ENCODE peak calls at places on chromosomes 13 and 19, in five cellular contexts. J, L, E, O and N are unnamed samples.

GRCh38 chr19:3512562-3512961 is 6.5 kb downstream of the FZR1 start:
- DNase-seq in E (no peak), O (peak; percentile 79), J (no peak), L (no peak), N (no peak)

GRCh38 chr19:9044449-9044848 is 34.2 kb upstream of the MUC16 start:
- DNase-seq in O (no peak), E (no peak), J (no peak), L (no peak), N (no peak)

GRCh38 chr19:12821761-12822160 is 12.6 kb downstream of the RTBDN start:
- DNase-seq in O (no peak), L (no peak), J (no peak), E (no peak), N (no peak)

GRCh38 chr19:41939861-41940442 is 11.7 kb upstream of the ERFL start:
- DNase-seq in J (no peak), O (no peak), E (no peak), L (peak; percentile 62), N (no peak)

GRCh38 chr13:44026194-44026593 is 146.5 kb downstream of the LACC1 start:
- DNase-seq in O (no peak), E (no peak), L (no peak), J (no peak), N (no peak)

GRCh38 chr19:31128291-31128690 is 220.9 kb downstream of the TSHZ3 start:
- DNase-seq in O (no peak), J (no peak), L (no peak), E (no peak), N (no peak)

GRCh38 chr19:5671600-5671999 is 8.7 kb downstream of the MICOS13 start:
- DNase-seq in E (no peak), J (no peak), L (no peak), O (no peak), N (no peak)

GRCh38 chr13:106003651-106004050 is 531.8 kb downstream of the EFNB2 start:
- DNase-seq in L (no peak), E (no peak), O (no peak), J (no peak), N (no peak)

GRCh38 chr19:16263115-16263839 is 61.3 kb upstream of the KLF2 start:
- DNase-seq in L (no peak), E (no peak), O (no peak), J (no peak), N (no peak)

GRCh38 chr19:45446944-45447343 is 20.9 kb upstream of the FOSB start:
- DNase-seq in E (no peak), J (no peak), O (no peak), L (no peak), N (no peak)

GRCh38 chr13:46235259-46235658 is 23.5 kb downstream of the LRRC63 start:
- DNase-seq in J (no peak), E (no peak), O (no peak), L (no peak), N (no peak)

GRCh38 chr13:109971745-109972090 is 185.3 kb upstream of the IRS2 start:
- DNase-seq in O (no peak), J (no peak), E (no peak), L (no peak), N (no peak)

GRCh38 chr19:41872775-41873647 is 4.1 kb upstream of the CD79A start:
- DNase-seq in J (peak; percentile 65), E (peak; percentile 73), O (peak; percentile 76), L (peak; percentile 87), N (peak; percentile 76)

GRCh38 chr13:96792188-96792587 is 202.1 kb downstream of the OXGR1 start:
- DNase-seq in E (no peak), L (no peak), J (no peak), O (no peak), N (no peak)

GRCh38 chr19:31444931-31445330 is 95.7 kb upstream of the TSHZ3 start:
- DNase-seq in L (no peak), O (no peak), E (no peak), J (no peak), N (no peak)

GRCh38 chr19:3196933-3197205 is 11.1 kb downstream of the NCLN start:
- DNase-seq in J (no peak), O (no peak), E (no peak), L (no peak), N (no peak)

GRCh38 chr19:53865918-53866696 is 1.6 kb upstream of the MYADM start:
- DNase-seq in J (peak; percentile 90), E (peak; percentile 89), L (peak; percentile 91), O (no peak), N (peak; percentile 90)

GRCh38 chr13:52926971-52927370 is 78.5 kb upstream of the PCDH8 start:
- DNase-seq in E (no peak), L (no peak), O (no peak), J (no peak), N (no peak)

GRCh38 chr19:1882089-1882785 is 3.1 kb downstream of the ABHD17A start:
- DNase-seq in E (no peak), J (no peak), L (peak; percentile 36), O (no peak), N (peak; percentile 43)

GRCh38 chr13:75870397-75870801 is 234.3 kb downstream of the LMO7 start:
- DNase-seq in E (no peak), O (no peak), J (no peak), L (peak; percentile 37), N (peak; percentile 38)

GRCh38 chr19:16850133-16850532 is 20.9 kb downstream of the SIN3B start:
- DNase-seq in E (no peak), J (no peak), O (no peak), L (no peak), N (no peak)

GRCh38 chr13:21364357-21364756 is 94.7 kb downstream of the ZDHHC20 start:
- DNase-seq in L (no peak), E (no peak), J (no peak), O (no peak), N (no peak)

GRCh38 chr19:56637976-56638555 is 4.9 kb upstream of the SMIM17 start:
- DNase-seq in L (peak; percentile 95), J (peak; percentile 91), E (peak; percentile 61), O (peak; percentile 87), N (peak; percentile 80)

GRCh38 chr13:44313674-44314073 is 60.0 kb upstream of the SERP2 start:
- DNase-seq in E (no peak), O (no peak), L (no peak), J (no peak), N (no peak)

GRCh38 chr19:54164369-54165068 is 5.0 kb upstream of the LENG1 start:
- DNase-seq in E (no peak), L (peak; percentile 71), J (peak; percentile 82), O (no peak), N (peak; percentile 59)

GRCh38 chr13:107284168-107284567 is 716.2 kb upstream of the ARGLU1 start:
- DNase-seq in L (no peak), O (no peak), J (no peak), E (no peak), N (no peak)

GRCh38 chr19:46723023-46723461 is 6.1 kb upstream of the PRKD2 start:
- DNase-seq in E (no peak), J (no peak), O (no peak), L (no peak), N (no peak)

GRCh38 chr13:29923554-29924481 is 73.4 kb upstream of the UBL3 start:
- DNase-seq in O (peak; percentile 85), L (peak; percentile 58), J (peak; percentile 71), E (no peak), N (peak; percentile 41)

GRCh38 chr13:73061478-73062275 is 2.9 kb downstream of the KLF5 start:
- DNase-seq in J (no peak), L (no peak), O (no peak), E (no peak), N (no peak)
- H3K4me3 ChIP-seq in J (no peak overlapping the region), L (no peak overlapping the region), O (no peak overlapping the region), E (no peak overlapping the region), N (no peak overlapping the region)

DNA sequence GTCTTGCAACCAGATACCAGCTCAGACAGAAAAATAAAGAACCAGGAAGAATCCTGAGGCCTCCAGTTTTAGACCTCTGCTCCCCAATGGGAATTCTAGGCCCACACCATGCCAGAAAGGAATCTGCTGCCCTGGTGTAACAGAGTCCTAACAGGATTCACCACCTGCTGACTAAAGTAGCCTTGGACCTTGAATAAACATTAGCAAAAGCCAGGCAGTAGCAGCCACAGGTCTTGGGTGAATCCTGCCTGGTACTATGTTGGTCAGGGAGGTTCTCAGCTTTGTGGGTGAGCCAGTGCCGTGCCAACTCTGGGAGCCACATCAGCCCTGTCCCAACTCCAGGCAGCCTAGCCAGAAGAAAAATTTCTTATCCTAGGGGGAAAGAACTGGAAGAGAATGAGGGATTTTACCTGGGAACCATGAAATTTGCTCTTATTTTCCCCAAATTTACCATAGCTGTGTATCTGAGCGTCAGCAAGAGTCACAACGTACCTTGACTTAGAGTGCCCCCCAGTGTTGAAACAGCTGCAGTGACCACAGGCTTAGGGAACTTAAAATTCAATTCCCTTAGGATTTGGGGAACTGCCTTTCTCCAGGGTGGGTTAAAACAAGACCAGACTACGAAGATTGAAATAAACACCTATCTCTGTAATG is 1895.6 kb upstream of the PRR20A start:
- DNase-seq in L (peak; percentile 70), O (no peak), J (no peak), E (no peak), N (no peak)
- TF ChIP-seq CTCF in L (peak; percentile 73), O (no peak), J (no peak), E (no peak), N (no peak)

GRCh38 chr19:50383852-50384684 is at the start of gene POLD1:
- DNase-seq in J (peak; percentile 98), O (peak; percentile 99), L (peak; percentile 100), E (peak; percentile 96), N (peak; percentile 98)

GRCh38 chr19:50387868-50388245 is 3.7 kb downstream of the POLD1 start:
- DNase-seq in J (no peak), L (no peak), E (no peak), O (no peak), N (no peak)

GRCh38 chr19:50383307-50383851 is 768 bp upstream of the POLD1 start:
- DNase-seq in J (peak; percentile 29), L (no peak), O (no peak), E (no peak), N (no peak)

GRCh38 chr19:50384685-50385535 is 763 bp downstream of the POLD1 start:
- DNase-seq in O (no peak), E (no peak), J (no peak), L (peak; percentile 46), N (peak; percentile 11)

GRCh38 chr19:50387176-50387867 is 3.2 kb downstream of the POLD1 start:
- DNase-seq in L (no peak), E (peak; percentile 61), O (no peak), J (peak; percentile 37), N (peak; percentile 47)
- H3K27ac ChIP-seq in L (no peak overlapping the region), E (peak overlapping the region; percentile 51), O (no peak overlapping the region), J (no peak overlapping the region), N (no peak overlapping the region)

DNA sequence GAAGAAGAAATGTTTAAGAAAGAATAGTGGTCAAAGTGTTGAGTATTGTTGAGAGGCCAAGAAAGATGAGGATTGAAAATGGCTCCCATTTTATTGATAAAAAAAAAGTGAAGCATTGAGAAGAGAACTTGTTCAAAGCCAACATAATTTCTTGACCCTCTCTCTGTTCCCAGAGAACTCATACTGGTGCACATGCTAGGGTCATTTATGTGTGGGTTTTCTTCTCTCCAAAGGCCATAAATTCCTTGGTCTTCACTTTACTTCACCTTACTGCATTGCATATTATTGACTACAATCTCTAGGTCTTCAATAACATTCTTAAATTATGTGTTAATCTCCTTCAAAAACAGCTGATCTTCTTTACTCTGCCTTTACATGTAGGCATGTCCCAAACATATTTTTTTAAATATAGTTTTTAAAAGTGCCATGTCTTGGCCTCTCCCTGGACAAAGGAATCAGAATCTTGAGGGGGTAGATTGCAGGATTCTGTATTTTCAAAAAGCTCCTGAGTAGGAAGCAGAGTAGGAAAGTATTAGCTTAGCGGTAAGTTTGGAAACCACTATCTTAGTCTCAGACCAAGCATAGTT is 1.8 kb upstream of the FNDC3A start:
- DNase-seq in J (no peak), E (no peak), O (no peak), L (no peak), N (no peak)
- H3K4me3 ChIP-seq in J (no peak overlapping the region), E (no peak overlapping the region), O (no peak overlapping the region), L (no peak overlapping the region), N (no peak overlapping the region)

GRCh38 chr13:19618925-19619324 is 14.5 kb upstream of the MPHOSPH8 start:
- DNase-seq in O (no peak), J (no peak), L (peak; percentile 36), E (no peak), N (no peak)
- TF ChIP-seq CTCF in O (peak; percentile 48), J (peak; percentile 49), L (peak; percentile 54), E (no peak), N (peak; percentile 80)